ENCODE peak calls at places on chromosomes 7 and 10, in nine cellular contexts. V is NCI-H1417; G is H9; D is cardiac muscle cell; I is hippocampal formation; R is naive thymus-derived CD8-positive, alpha-beta T cell; N is glutamatergic neuron; U is iPS DF 6.9; Z is endothelial cell. Y is an unnamed sample.

GRCh38 chr7:96737545-96738050 is 28.0 kb upstream of the SEM1 start:
- DNase-seq in V (no peak), G (no peak), D (no peak), I (no peak), R (no peak), N (no peak), U (no peak), Z (no peak), Y (no peak)

GRCh38 chr7:98278408-98278807 is 3.1 kb upstream of the BRI3 start:
- DNase-seq in V (no peak), G (no peak), D (no peak), I (no peak), R (no peak), N (no peak), U (no peak), Z (no peak), Y (peak)

GRCh38 chr7:29825750-29826529 is 19.6 kb downstream of the WIPF3 start:
- DNase-seq in V (peak), G (no peak), D (no peak), I (no peak), R (no peak), N (no peak), U (no peak), Z (no peak), Y (no peak)

GRCh38 chr7:100080895-100081534 is 508 bp downstream of the ZNF3 start:
- DNase-seq in V (peak), G (no peak), D (no peak), I (no peak), R (no peak), N (no peak), U (no peak), Z (no peak), Y (peak)

GRCh38 chr10:120612756-120613155 is 155.7 kb downstream of the PLPP4 start:
- DNase-seq in V (no peak), G (no peak), D (no peak), I (no peak), R (no peak), N (no peak), U (no peak), Z (no peak), Y (no peak)

GRCh38 chr10:132546567-132547420 is 9.2 kb downstream of the INPP5A start:
- DNase-seq in V (peak), G (no peak), D (no peak), I (no peak), R (no peak), N (no peak), U (no peak), Z (no peak), Y (peak)

GRCh38 chr7:73850781-73851207 is 8.5 kb upstream of the METTL27 start:
- DNase-seq in V (no peak), G (no peak), D (peak), I (no peak), R (no peak), N (no peak), U (no peak), Z (no peak), Y (no peak)

GRCh38 chr10:22491931-22492615 is 146.8 kb downstream of the SPAG6 start:
- DNase-seq in V (no peak), G (no peak), D (no peak), I (no peak), R (peak), N (no peak), U (no peak), Z (no peak), Y (no peak)

GRCh38 chr7:86600506-86601290 is 43.0 kb upstream of the GRM3 start:
- DNase-seq in V (peak), G (peak), D (no peak), I (peak), R (no peak), N (no peak), U (no peak), Z (no peak), Y (no peak)

GRCh38 chr10:99619090-99619800 is 994 bp downstream of the SLC25A28 start:
- DNase-seq in V (peak), G (no peak), D (peak), I (no peak), R (peak), N (no peak), U (no peak), Z (no peak), Y (no peak)

GRCh38 chr10:133353202-133353959 is 4.4 kb downstream of the FUOM start:
- DNase-seq in V (no peak), G (no peak), D (no peak), I (no peak), R (no peak), N (no peak), U (no peak), Z (no peak), Y (peak)

GRCh38 chr7:139623518-139623917 is 100.0 kb downstream of the CLEC2L start:
- DNase-seq in V (no peak), G (no peak), D (peak), I (no peak), R (no peak), N (no peak), U (no peak), Z (no peak), Y (no peak)

GRCh38 chr7:94094298-94094697 is 90.1 kb upstream of the BET1 start:
- DNase-seq in V (no peak), G (no peak), D (no peak), I (no peak), R (no peak), N (no peak), U (no peak), Z (no peak), Y (no peak)

GRCh38 chr10:124078028-124078427 is 15.4 kb downstream of the CHST15 start:
- DNase-seq in V (no peak), G (no peak), D (no peak), I (no peak), R (no peak), N (no peak), U (no peak), Z (no peak), Y (no peak)

GRCh38 chr7:50352282-50352681 is 47.8 kb downstream of the IKZF1 start:
- DNase-seq in V (no peak), G (no peak), D (no peak), I (no peak), R (peak), N (no peak), U (no peak), Z (no peak), Y (no peak)

GRCh38 chr7:92813390-92814024 is 22.9 kb downstream of the CDK6 start:
- DNase-seq in V (peak), G (no peak), D (peak), I (no peak), R (peak), N (no peak), U (no peak), Z (no peak), Y (no peak)

GRCh38 chr7:115096262-115096661 is 174.4 kb downstream of the MDFIC start:
- DNase-seq in V (no peak), G (no peak), D (peak), I (no peak), R (no peak), N (no peak), U (no peak), Z (no peak), Y (no peak)

GRCh38 chr10:33539137-33539536 is 204.7 kb upstream of the NRP1 start:
- DNase-seq in V (no peak), G (no peak), D (no peak), I (no peak), R (no peak), N (no peak), U (no peak), Z (no peak), Y (no peak)

GRCh38 chr10:103111031-103111917 is 81.8 kb downstream of the NT5C2 start:
- DNase-seq in V (no peak), G (no peak), D (peak), I (no peak), R (no peak), N (no peak), U (no peak), Z (no peak), Y (no peak)

GRCh38 chr10:88234332-88234731 is 348.8 kb downstream of the RNLS start:
- DNase-seq in V (no peak), G (no peak), D (peak), I (no peak), R (no peak), N (no peak), U (no peak), Z (no peak), Y (no peak)

GRCh38 chr10:97018251-97019212 is 167.2 kb downstream of the SLIT1 start:
- DNase-seq in V (no peak), G (peak), D (no peak), I (no peak), R (no peak), N (no peak), U (no peak), Z (no peak), Y (peak)

GRCh38 chr7:149459540-149460433 is 1.1 kb downstream of the ZNF777 start:
- DNase-seq in V (peak), G (no peak), D (peak), I (no peak), R (no peak), N (peak), U (no peak), Z (peak), Y (peak)

GRCh38 chr10:7035111-7035761 is 375.6 kb downstream of the SFMBT2 start:
- DNase-seq in V (no peak), G (no peak), D (no peak), I (no peak), R (no peak), N (no peak), U (no peak), Z (no peak), Y (no peak)

GRCh38 chr7:68107968-68108367 is 1111.3 kb downstream of the TYW1 start:
- DNase-seq in V (no peak), G (no peak), D (peak), I (no peak), R (no peak), N (no peak), U (no peak), Z (no peak), Y (no peak)